ENCODE peak calls at places on chromosomes 16 and 17, in six cellular contexts. One of them, this sample, is unnamed. For H3K4me1, the result is how much of the 10 kb centered on the place peaks cover.

GRCh38 chr17:49471769-49472168 is 23.3 kb upstream of the NGFR start:
- DNase-seq in sigmoid colon: no peak
- DNase-seq in stomach: no peak
- DNase-seq in A549: no peak
- DNase-seq in ovary: no peak
- DNase-seq in K562: no peak
- DNase-seq in this sample: no peak

GRCh38 chr17:7842950-7843535 is 9.0 kb downstream of the KDM6B start:
- DNase-seq in ovary: peak
- DNase-seq in K562: no peak
- DNase-seq in sigmoid colon: peak
- DNase-seq in A549: peak
- DNase-seq in stomach: peak
- DNase-seq in this sample: peak

GRCh38 chr17:10114931-10115535 is 83.4 kb downstream of the GAS7 start:
- DNase-seq in sigmoid colon: peak
- DNase-seq in K562: no peak
- DNase-seq in A549: peak
- DNase-seq in stomach: peak
- DNase-seq in ovary: peak
- DNase-seq in this sample: peak

GRCh38 chr16:82544378-82544777 is 82.4 kb upstream of the CDH13 start:
- DNase-seq in sigmoid colon: no peak
- DNase-seq in ovary: no peak
- DNase-seq in stomach: no peak
- DNase-seq in K562: no peak
- DNase-seq in A549: no peak
- DNase-seq in this sample: no peak

GRCh38 chr16:50269061-50269705 is 2.8 kb downstream of the ADCY7 start:
- DNase-seq in K562: no peak
- DNase-seq in A549: no peak
- DNase-seq in ovary: no peak
- DNase-seq in sigmoid colon: peak
- DNase-seq in stomach: no peak
- DNase-seq in this sample: no peak

GRCh38 chr16:4694664-4695451 is 1.5 kb downstream of the NUDT16L1 start:
- DNase-seq in A549: no peak
- DNase-seq in stomach: no peak
- DNase-seq in K562: no peak
- DNase-seq in ovary: peak
- DNase-seq in sigmoid colon: peak
- DNase-seq in this sample: no peak

GRCh38 chr16:67936876-67937605 is 391 bp upstream of the PSMB10 start:
- DNase-seq in stomach: peak
- DNase-seq in sigmoid colon: no peak
- DNase-seq in ovary: no peak
- DNase-seq in K562: no peak
- DNase-seq in A549: no peak
- DNase-seq in this sample: no peak

GRCh38 chr17:57945999-57946797 is 9.0 kb downstream of the CUEDC1 start:
- DNase-seq in A549: no peak
- DNase-seq in stomach: no peak
- DNase-seq in K562: no peak
- DNase-seq in sigmoid colon: no peak
- DNase-seq in ovary: no peak
- DNase-seq in this sample: no peak

GRCh38 chr17:27529230-27529796 is 73.1 kb downstream of the KSR1 start:
- DNase-seq in sigmoid colon: peak
- DNase-seq in stomach: no peak
- DNase-seq in ovary: no peak
- DNase-seq in K562: peak
- DNase-seq in A549: peak
- DNase-seq in this sample: peak

GRCh38 chr16:49587051-49587450 is 213.4 kb downstream of the C16orf78 start:
- DNase-seq in ovary: no peak
- DNase-seq in K562: no peak
- DNase-seq in stomach: no peak
- DNase-seq in sigmoid colon: peak
- DNase-seq in A549: no peak
- DNase-seq in this sample: peak

GRCh38 chr17:13918247-13918646 is 151.1 kb upstream of the COX10 start:
- DNase-seq in ovary: no peak
- DNase-seq in K562: no peak
- DNase-seq in sigmoid colon: no peak
- DNase-seq in stomach: no peak
- DNase-seq in A549: no peak
- DNase-seq in this sample: no peak

GRCh38 chr17:27671591-27671910 is 40.6 kb downstream of the LGALS9 start:
- DNase-seq in ovary: no peak
- DNase-seq in A549: no peak
- DNase-seq in stomach: no peak
- DNase-seq in sigmoid colon: no peak
- DNase-seq in K562: no peak
- DNase-seq in this sample: no peak

GRCh38 chr17:68783861-68784260 is 171.3 kb downstream of the ABCA8 start:
- DNase-seq in A549: no peak
- DNase-seq in stomach: no peak
- DNase-seq in K562: no peak
- DNase-seq in ovary: no peak
- DNase-seq in sigmoid colon: no peak
- DNase-seq in this sample: no peak

GRCh38 chr17:70855401-70856054 is 686.2 kb downstream of the KCNJ2 start:
- DNase-seq in K562: no peak
- DNase-seq in A549: no peak
- DNase-seq in ovary: no peak
- DNase-seq in sigmoid colon: no peak
- DNase-seq in stomach: peak
- DNase-seq in this sample: no peak

GRCh38 chr16:64280317-64280716 is 841.5 kb downstream of the CDH11 start:
- DNase-seq in ovary: no peak
- DNase-seq in K562: no peak
- DNase-seq in sigmoid colon: no peak
- DNase-seq in A549: peak
- DNase-seq in stomach: no peak
- DNase-seq in this sample: no peak

GRCh38 chr16:66587881-66588600 is 8.8 kb downstream of the CMTM2 start:
- DNase-seq in sigmoid colon: no peak
- DNase-seq in ovary: no peak
- DNase-seq in A549: no peak
- DNase-seq in stomach: no peak
- DNase-seq in K562: no peak
- DNase-seq in this sample: no peak

GRCh38 chr16:711084-711483 is 3.8 kb upstream of the METRN start:
- DNase-seq in sigmoid colon: no peak
- DNase-seq in A549: no peak
- DNase-seq in stomach: no peak
- DNase-seq in K562: no peak
- DNase-seq in ovary: no peak
- DNase-seq in this sample: no peak

GRCh38 chr17:64653325-64653984 is 8.7 kb downstream of the SMURF2 start:
- DNase-seq in stomach: no peak
- DNase-seq in A549: no peak
- DNase-seq in sigmoid colon: no peak
- DNase-seq in K562: no peak
- DNase-seq in ovary: no peak
- DNase-seq in this sample: no peak

GRCh38 chr16:56748191-56748590 is 18.3 kb downstream of the NUP93 start:
- DNase-seq in K562: no peak
- DNase-seq in A549: no peak
- DNase-seq in stomach: no peak
- DNase-seq in ovary: no peak
- DNase-seq in sigmoid colon: no peak
- DNase-seq in this sample: peak

GRCh38 chr16:73183678-73184092 is 135.8 kb upstream of the ZFHX3 start:
- DNase-seq in ovary: peak
- DNase-seq in stomach: no peak
- DNase-seq in A549: no peak
- DNase-seq in K562: no peak
- DNase-seq in sigmoid colon: peak
- DNase-seq in this sample: no peak

GRCh38 chr17:37084375-37084774 is 135.6 kb downstream of the AATF start:
- DNase-seq in A549: no peak
- DNase-seq in stomach: no peak
- DNase-seq in ovary: no peak
- DNase-seq in sigmoid colon: no peak
- DNase-seq in K562: no peak
- DNase-seq in this sample: no peak

GRCh38 chr17:69898606-69899005 is 176.4 kb upstream of the KCNJ16 start:
- DNase-seq in stomach: no peak
- DNase-seq in sigmoid colon: no peak
- DNase-seq in K562: no peak
- DNase-seq in A549: no peak
- DNase-seq in ovary: no peak
- DNase-seq in this sample: no peak

GRCh38 chr17:40558651-40559015 is 6.6 kb downstream of the CCR7 start:
- DNase-seq in stomach: no peak
- DNase-seq in ovary: no peak
- DNase-seq in K562: no peak
- DNase-seq in sigmoid colon: no peak
- DNase-seq in A549: no peak
- DNase-seq in this sample: no peak

GRCh38 chr17:65190467-65191095 is 53.4 kb downstream of the RGS9 start:
- DNase-seq in sigmoid colon: no peak
- DNase-seq in K562: no peak
- DNase-seq in ovary: no peak
- DNase-seq in A549: no peak
- DNase-seq in stomach: no peak
- DNase-seq in this sample: no peak

GRCh38 chr17:78176548-78177025 is 8.2 kb downstream of the SYNGR2 start:
- DNase-seq in ovary: peak
- DNase-seq in K562: peak
- DNase-seq in sigmoid colon: peak
- DNase-seq in stomach: peak
- DNase-seq in A549: peak
- DNase-seq in this sample: peak

GRCh38 chr17:7782237-7782636 is 51.8 kb upstream of the KDM6B start:
- DNase-seq in A549: peak
- DNase-seq in ovary: no peak
- DNase-seq in sigmoid colon: no peak
- DNase-seq in K562: no peak
- DNase-seq in stomach: no peak
- DNase-seq in this sample: no peak

GRCh38 chr17:35972535-35972934 is 8.8 kb downstream of the CCL16 start:
- DNase-seq in K562: no peak
- DNase-seq in stomach: no peak
- DNase-seq in sigmoid colon: no peak
- DNase-seq in A549: no peak
- DNase-seq in ovary: no peak
- DNase-seq in this sample: no peak

GRCh38 chr17:46109603-46110189 is 83.5 kb downstream of the KANSL1 start:
- DNase-seq in K562: no peak
- DNase-seq in stomach: no peak
- DNase-seq in sigmoid colon: no peak
- DNase-seq in ovary: no peak
- DNase-seq in A549: no peak
- DNase-seq in this sample: no peak
- H3K4me1 ChIP-seq in K562: under half
- H3K4me1 ChIP-seq in stomach: under half
- H3K4me1 ChIP-seq in sigmoid colon: half or more
- H3K4me1 ChIP-seq in ovary: under half
- H3K4me1 ChIP-seq in A549: under half
- H3K4me1 ChIP-seq in this sample: under half

DNA sequence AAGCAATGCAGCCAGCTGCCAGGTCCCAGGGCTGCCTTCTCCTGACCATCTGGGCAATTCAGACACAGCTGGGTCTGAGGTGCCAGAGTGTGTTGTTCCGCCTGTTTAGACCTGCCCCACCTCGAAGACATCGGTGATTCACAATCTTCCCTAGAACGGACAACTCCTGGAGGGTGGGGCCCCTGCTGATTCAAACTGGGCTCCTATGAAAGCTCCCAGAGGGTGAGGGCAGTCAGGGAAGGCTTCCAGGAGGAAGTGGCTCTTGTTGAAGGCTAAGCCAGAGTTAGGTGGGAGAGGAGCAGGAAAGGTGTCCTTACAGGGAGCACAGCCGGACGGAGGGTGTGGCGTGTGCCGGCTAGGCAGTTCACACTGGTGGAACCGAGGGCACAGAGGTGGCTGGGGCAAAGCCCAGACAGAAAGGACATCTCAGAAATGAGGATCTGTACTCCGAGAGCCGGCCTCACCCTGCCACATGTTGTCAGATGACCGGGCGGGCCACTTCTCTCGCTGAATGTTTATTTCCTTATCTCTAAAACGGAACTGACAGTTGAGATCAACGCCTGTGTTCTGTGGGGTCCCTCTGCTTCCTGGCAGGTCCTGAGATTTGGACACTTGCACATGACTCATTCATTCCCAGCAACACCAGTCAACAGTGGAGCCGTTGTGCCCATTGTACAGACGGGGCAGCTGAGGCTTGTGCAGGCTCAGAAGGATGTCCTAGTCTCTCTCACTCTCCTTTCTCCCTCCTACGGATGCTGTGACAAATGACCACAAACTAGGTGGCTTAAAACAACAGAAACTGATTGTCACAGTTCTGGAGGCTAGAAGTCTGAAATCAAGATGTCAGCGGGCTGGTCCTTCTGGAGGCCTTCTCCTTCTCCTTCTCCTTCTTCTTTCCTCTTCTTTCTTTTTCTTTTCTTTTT is 26.9 kb upstream of the LITAF start:
- DNase-seq in stomach: peak
- DNase-seq in ovary: no peak
- DNase-seq in sigmoid colon: peak
- DNase-seq in K562: peak
- DNase-seq in A549: no peak
- DNase-seq in this sample: peak
- TF ChIP-seq EP300 in stomach: no peak
- TF ChIP-seq EP300 in ovary: no peak
- TF ChIP-seq EP300 in sigmoid colon: peak
- TF ChIP-seq EP300 in K562: peak
- TF ChIP-seq EP300 in A549: no peak
- TF ChIP-seq EP300 in this sample: no peak

DNA sequence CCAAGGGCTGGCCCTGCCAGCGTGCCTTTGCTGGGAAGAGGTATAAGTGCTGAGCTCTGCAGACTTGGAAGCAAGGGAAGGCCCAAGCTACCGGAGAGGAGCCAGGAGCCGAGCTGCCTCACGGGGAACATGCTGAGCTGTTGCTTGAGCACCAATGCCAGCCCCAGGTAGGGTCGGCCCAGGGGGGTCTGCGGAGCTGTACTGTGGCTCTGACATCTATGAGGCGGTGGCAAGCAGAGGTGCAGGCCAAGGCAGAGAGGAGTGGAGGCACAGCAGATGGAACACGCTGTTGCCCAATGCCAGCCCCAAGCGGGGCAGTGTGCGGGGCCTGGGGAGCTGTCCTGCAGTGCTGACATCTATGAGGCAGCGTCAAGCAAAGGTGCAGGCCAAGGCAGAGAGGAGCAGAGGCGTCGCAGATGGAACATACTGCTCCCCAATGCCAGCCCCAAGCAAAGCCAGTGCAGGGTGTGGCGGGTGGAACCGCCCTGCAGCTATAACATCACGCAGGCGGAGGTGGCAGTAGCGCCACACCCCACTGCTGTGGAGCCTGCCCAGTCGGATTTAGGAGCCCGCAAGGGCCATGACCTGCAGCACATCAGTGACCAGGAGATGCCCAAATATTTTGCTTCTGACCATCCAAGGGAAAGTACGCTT is 10.0 kb downstream of the GGA2 start:
- DNase-seq in ovary: no peak
- DNase-seq in K562: no peak
- DNase-seq in stomach: peak
- DNase-seq in A549: no peak
- DNase-seq in sigmoid colon: no peak
- DNase-seq in this sample: no peak
- H3K4me1 ChIP-seq in ovary: half or more
- H3K4me1 ChIP-seq in K562: under half
- H3K4me1 ChIP-seq in stomach: half or more
- H3K4me1 ChIP-seq in A549: under half
- H3K4me1 ChIP-seq in sigmoid colon: under half
- H3K4me1 ChIP-seq in this sample: half or more

GRCh38 chr17:15432807-15433547 is 34.4 kb downstream of the CDRT4 start:
- DNase-seq in K562: no peak
- DNase-seq in stomach: no peak
- DNase-seq in sigmoid colon: no peak
- DNase-seq in A549: no peak
- DNase-seq in ovary: no peak
- DNase-seq in this sample: no peak
- TF ChIP-seq EP300 in K562: no peak
- TF ChIP-seq EP300 in stomach: no peak
- TF ChIP-seq EP300 in sigmoid colon: no peak
- TF ChIP-seq EP300 in A549: no peak
- TF ChIP-seq EP300 in ovary: no peak
- TF ChIP-seq EP300 in this sample: no peak